ENCODE peak calls at places on chromosomes 12 and 14, in four cellular contexts. P is upper lobe of left lung, I is islet precursor cell, Q is RPMI7951. R is an unnamed sample.

GRCh38 chr14:88934231-88934898 is 109.9 kb downstream of the TTC8 start:
- DNase-seq in Q (peak), P (no peak), I (peak), R (no peak)

GRCh38 chr14:28671425-28671824 is 95.2 kb upstream of the FOXG1 start:
- DNase-seq in P (no peak), Q (peak), I (no peak), R (no peak)

GRCh38 chr14:95885866-95886265 is 9.2 kb downstream of the TUNAR start:
- DNase-seq in P (no peak), Q (peak), I (no peak), R (no peak)

GRCh38 chr12:124538194-124539082 is 29.0 kb downstream of the NCOR2 start:
- DNase-seq in I (no peak), Q (no peak), P (no peak), R (peak)

GRCh38 chr12:85781751-85782150 is 54.5 kb downstream of the RASSF9 start:
- DNase-seq in P (no peak), I (no peak), Q (no peak), R (no peak)

GRCh38 chr14:92456215-92457017 is 57.2 kb upstream of the RIN3 start:
- DNase-seq in Q (peak), P (peak), I (peak), R (peak)

GRCh38 chr12:4370265-4370664 is 9.2 kb downstream of the FGF23 start:
- DNase-seq in P (no peak), Q (no peak), I (no peak), R (no peak)

GRCh38 chr12:46858368-46858767 is 32.6 kb upstream of the SLC38A4 start:
- DNase-seq in I (no peak), P (no peak), Q (no peak), R (no peak)

GRCh38 chr14:105146181-105146975 is 22.2 kb downstream of the JAG2 start:
- DNase-seq in Q (no peak), P (no peak), I (peak), R (no peak)

GRCh38 chr14:71365305-71365865 is 458.1 kb downstream of the PCNX1 start:
- DNase-seq in P (no peak), Q (peak), I (no peak), R (no peak)

GRCh38 chr12:79662046-79662811 is 28.5 kb downstream of the PAWR start:
- DNase-seq in I (no peak), P (no peak), Q (peak), R (no peak)

GRCh38 chr12:102478416-102479098 is 1.8 kb downstream of the IGF1 start:
- DNase-seq in Q (no peak), I (peak), P (peak), R (no peak)

GRCh38 chr12:43309845-43310405 is 242.1 kb downstream of the ADAMTS20 start:
- DNase-seq in I (no peak), P (no peak), Q (peak), R (peak)

GRCh38 chr14:105060751-105061427 is 4.3 kb downstream of the GPR132 start:
- DNase-seq in Q (no peak), I (peak), P (peak), R (peak)

GRCh38 chr14:89167705-89168104 is 249.3 kb downstream of the FOXN3 start:
- DNase-seq in Q (no peak), I (no peak), P (no peak), R (no peak)

GRCh38 chr14:56807586-56808168 is 2.6 kb downstream of the OTX2 start:
- DNase-seq in I (no peak), Q (no peak), P (no peak), R (no peak)

GRCh38 chr14:30928462-30928861 is 54.1 kb downstream of the COCH start:
- DNase-seq in P (no peak), Q (no peak), I (no peak), R (peak)

GRCh38 chr12:92735131-92735721 is 32.4 kb downstream of the PLEKHG7 start:
- DNase-seq in I (peak), P (no peak), Q (peak), R (peak)

GRCh38 chr14:102249041-102249440 is 55.9 kb downstream of the MOK start:
- DNase-seq in I (no peak), P (no peak), Q (peak), R (peak)

GRCh38 chr14:54591461-54592245 is 24.7 kb downstream of the SAMD4A start:
- DNase-seq in Q (peak), I (peak), P (no peak), R (no peak)

GRCh38 chr12:107135177-107135576 is 41.8 kb upstream of the CRY1 start:
- DNase-seq in P (no peak), I (no peak), Q (no peak), R (no peak)

GRCh38 chr12:107486140-107486892 is 199.3 kb upstream of the PWP1 start:
- DNase-seq in P (no peak), I (no peak), Q (no peak), R (no peak)

GRCh38 chr12:23810327-23810902 is 139.1 kb downstream of the SOX5 start:
- DNase-seq in Q (no peak), I (no peak), P (no peak), R (no peak)

GRCh38 chr12:90015228-90015627 is 306.6 kb upstream of the ATP2B1 start:
- DNase-seq in Q (peak), I (no peak), P (no peak), R (peak)

GRCh38 chr12:107396991-107397390 is 288.6 kb upstream of the PWP1 start:
- DNase-seq in P (no peak), Q (no peak), I (no peak), R (no peak)

GRCh38 chr12:128098725-128099124 is 168.2 kb upstream of the TMEM132C start:
- DNase-seq in P (no peak), Q (no peak), I (peak), R (peak)

GRCh38 chr12:118980407-118981014 is 830 bp upstream of the SRRM4 start:
- DNase-seq in P (no peak), I (peak), Q (no peak), R (no peak)

GRCh38 chr14:89276424-89276975 is 140.5 kb downstream of the FOXN3 start:
- DNase-seq in P (peak), Q (peak), I (peak), R (peak)

GRCh38 chr14:61225304-61225703 is 55.8 kb downstream of the TMEM30B start:
- DNase-seq in Q (no peak), P (no peak), I (no peak), R (no peak)

GRCh38 chr12:9625019-9625418 is 17.3 kb upstream of the KLRB1 start:
- DNase-seq in P (no peak), Q (no peak), I (no peak), R (no peak)

GRCh38 chr14:92987713-92988510 is 65.0 kb downstream of the CHGA start:
- DNase-seq in P (no peak), Q (no peak), I (no peak), R (no peak)

GRCh38 chr12:132578118-132578517 is 32.3 kb downstream of the LRCOL1 start:
- DNase-seq in I (no peak), Q (no peak), P (no peak), R (no peak)

GRCh38 chr12:531951-532585 is 72.3 kb downstream of the B4GALNT3 start:
- DNase-seq in I (no peak), P (no peak), Q (peak), R (peak)